ENCODE peak calls at places on chromosomes 11 and 22, in ten cellular contexts. V is heart left ventricle; C is RWPE1; F is ovary; H is CD8-positive, alpha-beta T cell; R is breast epithelium; D is brain microvascular endothelial cell; X is RWPE2; T is left lung; L is A549. K is an unnamed sample.
A peak's percentile ranks its signal among the peaks of the same experiment; 100 is the strongest.

GRCh38 chr11:71490731-71491390 is 36.2 kb upstream of the KRTAP5-7 start:
- DNase-seq in V (peak; percentile 12), C (no peak), F (no peak), H (peak; percentile 23), R (no peak), D (no peak), X (peak; percentile 45), T (no peak), L (no peak), K (no peak)

GRCh38 chr11:83336993-83337392 is 50.8 kb upstream of the CCDC90B start:
- DNase-seq in V (no peak), C (no peak), F (no peak), H (no peak), R (no peak), D (no peak), X (no peak), T (no peak), L (no peak), K (no peak)

GRCh38 chr11:68685656-68686380 is 1.5 kb downstream of the GAL start:
- DNase-seq in V (no peak), C (no peak), F (no peak), H (no peak), R (no peak), D (no peak), X (no peak), T (no peak), L (no peak), K (no peak)

GRCh38 chr11:111604392-111605009 is 2.3 kb downstream of the SIK2 start:
- DNase-seq in V (no peak), C (peak; percentile 29), F (no peak), H (no peak), R (no peak), D (peak; percentile 34), X (no peak), T (no peak), L (peak; percentile 47), K (no peak)

GRCh38 chr11:71301046-71301857 is 48.9 kb upstream of the SHANK2 start:
- DNase-seq in V (no peak), C (no peak), F (peak; percentile 9), H (peak; percentile 17), R (peak; percentile 28), D (no peak), X (peak; percentile 31), T (no peak), L (no peak), K (peak; percentile 34)

GRCh38 chr22:46050916-46051614 is 74.1 kb upstream of the WNT7B start:
- DNase-seq in V (no peak), C (no peak), F (no peak), H (no peak), R (peak; percentile 14), D (no peak), X (peak; percentile 45), T (peak; percentile 32), L (no peak), K (no peak)

GRCh38 chr11:4044971-4045646 is 49.5 kb upstream of the RRM1 start:
- DNase-seq in V (no peak), C (peak; percentile 40), F (no peak), H (no peak), R (no peak), D (no peak), X (no peak), T (no peak), L (no peak), K (no peak)

GRCh38 chr11:35478411-35479139 is 46.8 kb downstream of the PAMR1 start:
- DNase-seq in V (no peak), C (no peak), F (no peak), H (no peak), R (no peak), D (no peak), X (no peak), T (no peak), L (no peak), K (no peak)

GRCh38 chr11:27722117-27722844 is 22.0 kb upstream of the BDNF start:
- DNase-seq in V (no peak), C (peak; percentile 32), F (no peak), H (no peak), R (no peak), D (peak; percentile 45), X (no peak), T (no peak), L (no peak), K (no peak)

GRCh38 chr11:27723685-27724084 is 23.4 kb upstream of the BDNF start:
- DNase-seq in V (no peak), C (no peak), F (no peak), H (no peak), R (no peak), D (no peak), X (no peak), T (no peak), L (no peak), K (no peak)

GRCh38 chr11:27721505-27722116 is 21.4 kb upstream of the BDNF start:
- DNase-seq in V (no peak), C (no peak), F (no peak), H (no peak), R (no peak), D (no peak), X (no peak), T (no peak), L (no peak), K (no peak)

GRCh38 chr11:27720277-27720830 is 20.1 kb upstream of the BDNF start:
- DNase-seq in V (peak; percentile 38), C (peak; percentile 59), F (no peak), H (no peak), R (no peak), D (peak; percentile 42), X (no peak), T (no peak), L (peak; percentile 66), K (no peak)

GRCh38 chr11:27722945-27723344 is 22.7 kb upstream of the BDNF start:
- DNase-seq in V (no peak), C (no peak), F (no peak), H (no peak), R (no peak), D (peak; percentile 14), X (no peak), T (no peak), L (no peak), K (no peak)
- TF ChIP-seq CTCF in V (no peak), C (no peak), F (no peak), H (no peak), R (no peak), D (peak; percentile 21), X (no peak), T (no peak), L (no peak), K (no peak)

GRCh38 chr11:119299416-119299815 is 17.5 kb downstream of the MCAM start:
- DNase-seq in V (no peak), C (no peak), F (no peak), H (no peak), R (no peak), D (no peak), X (no peak), T (no peak), L (no peak), K (no peak)

GRCh38 chr11:119300198-119300964 is 16.5 kb downstream of the MCAM start:
- DNase-seq in V (no peak), C (no peak), F (no peak), H (no peak), R (no peak), D (no peak), X (no peak), T (no peak), L (no peak), K (no peak)

GRCh38 chr11:119295178-119295577 is 21.8 kb downstream of the MCAM start:
- DNase-seq in V (no peak), C (no peak), F (no peak), H (no peak), R (no peak), D (no peak), X (no peak), T (no peak), L (peak; percentile 13), K (no peak)

GRCh38 chr11:119298726-119299125 is 18.2 kb downstream of the MCAM start:
- DNase-seq in V (peak; percentile 68), C (no peak), F (no peak), H (no peak), R (no peak), D (no peak), X (no peak), T (no peak), L (no peak), K (no peak)

DNA sequence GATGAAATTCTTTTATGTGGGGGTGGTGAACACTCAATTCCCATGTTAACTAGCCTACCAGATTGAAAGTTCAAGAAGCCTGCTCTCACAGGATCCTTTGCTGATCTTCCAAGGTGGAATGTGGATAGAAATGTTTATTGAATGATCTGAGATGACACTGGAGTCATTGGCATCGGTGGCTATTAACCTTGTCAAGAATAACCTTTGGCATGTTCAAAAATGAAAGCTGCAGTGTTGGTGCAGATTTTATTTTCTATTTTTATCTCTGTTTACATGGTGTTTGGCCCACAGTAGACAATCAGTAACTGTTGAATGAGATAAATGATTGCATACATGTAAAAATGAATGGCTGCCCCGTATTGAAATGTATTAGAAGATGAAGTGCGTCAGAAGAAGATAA is 19.0 kb downstream of the MCAM start:
- DNase-seq in V (no peak), C (no peak), F (no peak), H (no peak), R (no peak), D (no peak), X (no peak), T (no peak), L (no peak), K (no peak)
- H3K27ac ChIP-seq in V (peak overlapping the region; percentile 76), C (no peak overlapping the region), F (no peak overlapping the region), H (no peak overlapping the region), R (peak overlapping the region; percentile 68), D (no peak overlapping the region), X (no peak overlapping the region), T (no peak overlapping the region), L (no peak overlapping the region), K (peak overlapping the region; percentile 78)

DNA sequence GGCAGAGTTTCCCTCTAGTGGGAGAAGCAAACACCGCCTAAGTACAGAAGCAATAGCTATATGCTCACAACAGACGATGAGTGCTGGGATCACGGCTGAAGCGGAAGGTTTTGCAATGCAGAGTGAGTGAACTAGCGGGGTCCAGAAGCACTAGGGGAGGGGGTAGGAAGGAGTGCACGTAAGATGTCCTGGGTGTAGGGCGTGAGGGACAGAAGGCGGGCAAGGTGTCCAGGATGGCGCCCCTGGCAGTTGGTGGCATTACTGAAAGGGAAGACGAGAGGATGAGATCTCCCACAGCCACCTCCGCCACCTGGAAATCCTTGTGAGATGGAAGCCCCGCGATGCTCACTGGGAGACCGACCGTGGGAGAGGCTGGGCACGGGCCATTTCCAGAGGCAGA is 81.0 kb downstream of the ETS1 start:
- DNase-seq in V (no peak), C (no peak), F (no peak), H (no peak), R (no peak), D (no peak), X (no peak), T (no peak), L (no peak), K (no peak)
- TF ChIP-seq CTCF in V (no peak), C (no peak), F (no peak), H (no peak), R (no peak), D (peak; percentile 39), X (no peak), T (no peak), L (no peak), K (peak; percentile 19)

GRCh38 chr11:31323145-31323544 is 46.4 kb downstream of the DCDC1 start:
- DNase-seq in V (no peak), C (no peak), F (no peak), H (no peak), R (no peak), D (no peak), X (no peak), T (no peak), L (no peak), K (no peak)

GRCh38 chr11:31328698-31329097 is 40.8 kb downstream of the DCDC1 start:
- DNase-seq in V (no peak), C (no peak), F (no peak), H (no peak), R (no peak), D (no peak), X (no peak), T (no peak), L (no peak), K (no peak)

GRCh38 chr11:31327417-31327816 is 42.1 kb downstream of the DCDC1 start:
- DNase-seq in V (no peak), C (no peak), F (no peak), H (no peak), R (no peak), D (no peak), X (no peak), T (no peak), L (no peak), K (no peak)

GRCh38 chr11:31325162-31325561 is 44.4 kb downstream of the DCDC1 start:
- DNase-seq in V (no peak), C (peak; percentile 30), F (no peak), H (no peak), R (no peak), D (peak; percentile 64), X (no peak), T (no peak), L (peak; percentile 9), K (no peak)

GRCh38 chr11:31326470-31327148 is 42.9 kb downstream of the DCDC1 start:
- DNase-seq in V (no peak), C (no peak), F (no peak), H (no peak), R (no peak), D (no peak), X (no peak), T (no peak), L (no peak), K (no peak)
- H3K27ac ChIP-seq in V (no peak overlapping the region), C (no peak overlapping the region), F (no peak overlapping the region), H (no peak overlapping the region), R (no peak overlapping the region), D (no peak overlapping the region), X (no peak overlapping the region), T (no peak overlapping the region), L (no peak overlapping the region), K (no peak overlapping the region)